ENCODE peak calls at places on chromosomes 6 and 20, in six cellular contexts. One of them, this sample, is unnamed.

GRCh38 chr6:34837500-34837899 is 45.6 kb downstream of the BLTP3A start:
- DNase-seq in stimulated activated CD8-positive, alpha-beta memory T cell treated with anti-CD3 and anti-CD28 coated beads, Interleukin-15, amount 100 ng/mL, for 1 hour: no peak
- DNase-seq in stomach: no peak
- DNase-seq in T-helper 1 cell: no peak
- DNase-seq in activated naive CD4-positive, alpha-beta T cell: no peak
- DNase-seq in NCI-H1436: no peak
- DNase-seq in this sample: no peak

GRCh38 chr6:27168586-27169443 is 78.7 kb upstream of the PRSS16 start:
- DNase-seq in stimulated activated CD8-positive, alpha-beta memory T cell treated with anti-CD3 and anti-CD28 coated beads, Interleukin-15, amount 100 ng/mL, for 1 hour: no peak
- DNase-seq in stomach: no peak
- DNase-seq in T-helper 1 cell: no peak
- DNase-seq in activated naive CD4-positive, alpha-beta T cell: no peak
- DNase-seq in NCI-H1436: no peak
- DNase-seq in this sample: no peak

GRCh38 chr6:47151232-47151898 is 109.2 kb upstream of the ADGRF1 start:
- DNase-seq in stimulated activated CD8-positive, alpha-beta memory T cell treated with anti-CD3 and anti-CD28 coated beads, Interleukin-15, amount 100 ng/mL, for 1 hour: no peak
- DNase-seq in stomach: no peak
- DNase-seq in T-helper 1 cell: no peak
- DNase-seq in activated naive CD4-positive, alpha-beta T cell: no peak
- DNase-seq in NCI-H1436: no peak
- DNase-seq in this sample: no peak

GRCh38 chr6:14524319-14524718 is 406.7 kb downstream of the CD83 start:
- DNase-seq in stimulated activated CD8-positive, alpha-beta memory T cell treated with anti-CD3 and anti-CD28 coated beads, Interleukin-15, amount 100 ng/mL, for 1 hour: no peak
- DNase-seq in stomach: no peak
- DNase-seq in T-helper 1 cell: no peak
- DNase-seq in activated naive CD4-positive, alpha-beta T cell: no peak
- DNase-seq in NCI-H1436: no peak
- DNase-seq in this sample: no peak

GRCh38 chr6:113461153-113461897 is 395.8 kb upstream of the MARCKS start:
- DNase-seq in stimulated activated CD8-positive, alpha-beta memory T cell treated with anti-CD3 and anti-CD28 coated beads, Interleukin-15, amount 100 ng/mL, for 1 hour: no peak
- DNase-seq in stomach: no peak
- DNase-seq in T-helper 1 cell: no peak
- DNase-seq in activated naive CD4-positive, alpha-beta T cell: no peak
- DNase-seq in NCI-H1436: no peak
- DNase-seq in this sample: no peak

GRCh38 chr6:42727084-42727601 is 4.7 kb upstream of the PRPH2 start:
- DNase-seq in stimulated activated CD8-positive, alpha-beta memory T cell treated with anti-CD3 and anti-CD28 coated beads, Interleukin-15, amount 100 ng/mL, for 1 hour: peak; percentile 2
- DNase-seq in stomach: peak; percentile 25
- DNase-seq in T-helper 1 cell: no peak
- DNase-seq in activated naive CD4-positive, alpha-beta T cell: no peak
- DNase-seq in NCI-H1436: no peak
- DNase-seq in this sample: no peak

GRCh38 chr20:20497242-20497985 is 129.5 kb downstream of the INSM1 start:
- DNase-seq in stimulated activated CD8-positive, alpha-beta memory T cell treated with anti-CD3 and anti-CD28 coated beads, Interleukin-15, amount 100 ng/mL, for 1 hour: no peak
- DNase-seq in stomach: no peak
- DNase-seq in T-helper 1 cell: no peak
- DNase-seq in activated naive CD4-positive, alpha-beta T cell: no peak
- DNase-seq in NCI-H1436: no peak
- DNase-seq in this sample: no peak

GRCh38 chr20:33336375-33336774 is 53.4 kb downstream of the BPIFB1 start:
- DNase-seq in stimulated activated CD8-positive, alpha-beta memory T cell treated with anti-CD3 and anti-CD28 coated beads, Interleukin-15, amount 100 ng/mL, for 1 hour: no peak
- DNase-seq in stomach: no peak
- DNase-seq in T-helper 1 cell: no peak
- DNase-seq in activated naive CD4-positive, alpha-beta T cell: no peak
- DNase-seq in NCI-H1436: no peak
- DNase-seq in this sample: no peak

GRCh38 chr6:150739711-150740349 is 125.7 kb upstream of the MTHFD1L start:
- DNase-seq in stimulated activated CD8-positive, alpha-beta memory T cell treated with anti-CD3 and anti-CD28 coated beads, Interleukin-15, amount 100 ng/mL, for 1 hour: no peak
- DNase-seq in stomach: no peak
- DNase-seq in T-helper 1 cell: no peak
- DNase-seq in activated naive CD4-positive, alpha-beta T cell: no peak
- DNase-seq in NCI-H1436: no peak
- DNase-seq in this sample: no peak

GRCh38 chr6:28747631-28748157 is 176.1 kb downstream of the TRIM27 start:
- DNase-seq in stimulated activated CD8-positive, alpha-beta memory T cell treated with anti-CD3 and anti-CD28 coated beads, Interleukin-15, amount 100 ng/mL, for 1 hour: no peak
- DNase-seq in stomach: no peak
- DNase-seq in T-helper 1 cell: no peak
- DNase-seq in activated naive CD4-positive, alpha-beta T cell: no peak
- DNase-seq in NCI-H1436: no peak
- DNase-seq in this sample: no peak

GRCh38 chr6:36973647-36974046 is 12.3 kb downstream of the MTCH1 start:
- DNase-seq in stimulated activated CD8-positive, alpha-beta memory T cell treated with anti-CD3 and anti-CD28 coated beads, Interleukin-15, amount 100 ng/mL, for 1 hour: no peak
- DNase-seq in stomach: no peak
- DNase-seq in T-helper 1 cell: no peak
- DNase-seq in activated naive CD4-positive, alpha-beta T cell: no peak
- DNase-seq in NCI-H1436: no peak
- DNase-seq in this sample: no peak

GRCh38 chr6:13508711-13509705 is 21.6 kb upstream of the GFOD1 start:
- DNase-seq in stimulated activated CD8-positive, alpha-beta memory T cell treated with anti-CD3 and anti-CD28 coated beads, Interleukin-15, amount 100 ng/mL, for 1 hour: no peak
- DNase-seq in stomach: no peak
- DNase-seq in T-helper 1 cell: no peak
- DNase-seq in activated naive CD4-positive, alpha-beta T cell: no peak
- DNase-seq in NCI-H1436: no peak
- DNase-seq in this sample: peak; percentile 56

This sample was measured in ascending aorta.